ENCODE peak calls at places on chromosome 11, in five cellular contexts. Q, W, I, X and E are unnamed samples.

GRCh38 chr11:124788521-124788920 is 11.7 kb downstream of the MSANTD2 start:
- DNase-seq in W (peak), X (no peak), I (no peak), Q (peak), E (no peak)

GRCh38 chr11:27386176-27386575 is 23.2 kb upstream of the CCDC34 start:
- DNase-seq in W (peak), I (no peak), Q (peak), X (no peak), E (no peak)

GRCh38 chr11:99973993-99974392 is 713.1 kb upstream of the ARHGAP42 start:
- DNase-seq in I (no peak), Q (no peak), X (no peak), W (no peak), E (no peak)

GRCh38 chr11:134474942-134475341 is 62.9 kb upstream of the B3GAT1 start:
- DNase-seq in X (no peak), I (no peak), Q (no peak), W (no peak), E (no peak)

GRCh38 chr11:47327025-47327424 is 25.5 kb downstream of the MYBPC3 start:
- DNase-seq in X (no peak), I (no peak), Q (no peak), W (no peak), E (no peak)

GRCh38 chr11:116707250-116707649 is 65.5 kb downstream of the BUD13 start:
- DNase-seq in I (no peak), Q (no peak), X (no peak), W (no peak), E (no peak)

GRCh38 chr11:130178992-130179391 is 19.4 kb downstream of the ST14 start:
- DNase-seq in I (no peak), Q (no peak), W (no peak), X (no peak), E (no peak)

GRCh38 chr11:69939551-69940245 is 120.5 kb upstream of the FGF3 start:
- DNase-seq in I (no peak), W (no peak), Q (no peak), X (no peak), E (no peak)

GRCh38 chr11:95799531-95799930 is 9.2 kb downstream of the CEP57 start:
- DNase-seq in Q (peak), X (no peak), W (peak), I (no peak), E (no peak)

GRCh38 chr11:75240381-75241035 is at the start of gene TPBGL:
- DNase-seq in I (no peak), W (no peak), Q (peak), X (peak), E (no peak)

GRCh38 chr11:94938399-94939055 is 34.8 kb downstream of the CWC15 start:
- DNase-seq in I (no peak), W (peak), X (peak), Q (peak), E (peak)

DNA sequence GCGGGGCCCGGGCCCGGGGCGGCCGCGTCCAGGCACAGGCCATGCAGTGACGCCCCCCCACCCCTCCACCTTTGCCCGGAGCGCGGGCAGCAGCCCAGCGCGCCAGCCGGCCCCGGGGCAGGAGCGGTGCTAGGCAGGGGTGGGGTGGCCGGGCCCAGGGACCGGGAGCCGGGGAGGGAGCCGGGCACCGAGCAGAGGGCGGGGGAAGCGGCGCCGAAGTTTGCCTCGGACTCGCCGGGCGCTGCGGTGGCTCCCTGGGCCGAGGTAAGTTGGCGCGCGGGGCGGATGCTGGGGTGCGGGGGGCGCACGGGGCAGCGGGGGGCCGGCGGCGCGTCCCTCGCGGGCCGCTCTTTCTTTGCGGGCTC is 332 bp downstream of the TEAD1 start:
- DNase-seq in X (peak), W (no peak), I (peak), Q (no peak), E (no peak)
- H3K4me3 ChIP-seq in X (peak), W (peak), I (peak), Q (peak), E (peak)

GRCh38 chr11:65183201-65183891 is 1.6 kb downstream of the CAPN1 start:
- DNase-seq in I (no peak), W (no peak), X (no peak), Q (no peak), E (no peak)
- H3K4me3 ChIP-seq in I (peak), W (peak), X (peak), Q (peak), E (peak)

GRCh38 chr11:87358461-87358860 is 320.7 kb downstream of the TMEM135 start:
- DNase-seq in Q (no peak), W (no peak), I (peak), X (no peak), E (no peak)
- H3K4me3 ChIP-seq in Q (no peak), W (no peak), I (peak), X (no peak), E (no peak)

GRCh38 chr11:44301856-44302231 is 8.1 kb downstream of the ALX4 start:
- DNase-seq in Q (peak), X (peak), I (no peak), W (peak), E (no peak)

GRCh38 chr11:44305149-44305642 is 4.7 kb downstream of the ALX4 start:
- DNase-seq in I (no peak), X (peak), Q (no peak), W (no peak), E (no peak)

GRCh38 chr11:44300881-44301855 is 8.8 kb downstream of the ALX4 start:
- DNase-seq in W (peak), I (no peak), Q (no peak), X (peak), E (peak)

GRCh38 chr11:44304091-44305084 is 5.6 kb downstream of the ALX4 start:
- DNase-seq in I (no peak), W (no peak), Q (no peak), X (peak), E (no peak)

GRCh38 chr11:44303401-44303938 is 6.5 kb downstream of the ALX4 start:
- DNase-seq in X (no peak), W (no peak), Q (no peak), I (no peak), E (no peak)
- H3K4me3 ChIP-seq in X (no peak), W (no peak), Q (no peak), I (no peak), E (no peak)

DNA sequence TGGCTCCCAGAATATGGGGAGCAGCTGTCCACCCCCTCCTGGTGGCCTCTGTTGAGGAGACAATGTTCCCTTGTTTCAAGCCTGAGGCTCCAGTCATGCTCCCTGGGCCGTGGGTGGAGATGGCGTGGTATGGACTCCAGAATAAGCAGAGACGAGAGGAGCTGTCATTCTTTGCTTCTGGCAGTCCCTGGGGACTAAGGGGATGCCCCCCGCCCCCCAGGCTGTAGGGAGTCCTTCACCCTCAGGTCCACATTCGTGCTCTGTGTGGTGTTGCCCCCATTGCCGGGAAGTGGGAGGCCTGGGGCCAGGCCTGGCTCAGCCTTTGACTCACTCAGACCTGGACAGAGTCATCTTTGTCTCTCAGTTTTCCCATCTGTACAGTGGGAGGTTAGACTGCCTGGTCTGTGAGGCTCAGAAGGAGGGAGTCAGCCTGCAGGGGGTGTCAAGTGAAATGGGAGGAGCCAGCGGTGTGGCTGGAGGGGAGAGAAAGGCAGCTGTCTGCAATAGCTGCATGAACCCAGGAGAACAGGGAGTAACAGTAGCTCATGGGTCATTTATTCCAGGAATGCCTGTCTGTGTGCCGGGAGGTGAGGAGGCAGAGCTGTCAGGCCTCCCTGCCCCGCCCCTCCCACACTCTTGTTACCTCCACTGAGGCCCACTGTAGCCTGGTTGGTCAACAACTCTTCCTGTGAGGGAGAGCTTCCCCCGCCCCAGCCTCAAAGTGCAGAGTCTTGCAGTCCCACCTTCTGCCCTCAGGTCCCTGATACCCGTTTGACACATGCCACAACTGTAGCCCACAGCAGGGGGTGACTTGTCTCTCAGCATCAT is 6.3 kb downstream of the ARHGEF17 start:
- DNase-seq in X (peak), I (peak), Q (peak), W (peak), E (no peak)
- H3K4me3 ChIP-seq in X (peak), I (no peak), Q (peak), W (peak), E (no peak)

GRCh38 chr11:43360361-43361032 is 1.8 kb downstream of the TTC17 start:
- DNase-seq in Q (peak), X (peak), I (peak), W (peak), E (no peak)
- H3K4me3 ChIP-seq in Q (peak), X (peak), I (peak), W (peak), E (no peak)

DNA sequence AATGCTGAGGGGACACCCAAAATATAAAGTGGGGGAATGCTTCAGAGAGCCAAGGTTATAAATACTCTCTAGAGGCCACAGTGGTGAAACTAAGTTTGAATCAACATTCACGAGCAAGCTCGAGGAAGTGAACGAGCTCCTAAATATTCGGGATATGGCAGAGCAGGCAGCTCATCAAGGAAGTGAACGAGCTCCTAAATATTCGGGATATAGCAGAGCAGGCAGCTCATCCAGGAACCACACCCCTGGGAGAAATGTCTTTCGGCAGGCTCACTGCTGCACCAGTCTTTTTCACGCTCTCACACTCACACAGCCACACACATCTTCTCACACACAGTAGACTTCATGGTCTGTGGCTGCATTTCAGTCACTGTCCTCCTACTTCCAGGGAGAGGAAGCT is 787.5 kb downstream of the OPCML start:
- DNase-seq in I (no peak), X (peak), W (peak), Q (peak), E (no peak)
- H3K4me3 ChIP-seq in I (no peak), X (no peak), W (no peak), Q (no peak), E (no peak)

GRCh38 chr11:125886997-125887372 is 483 bp upstream of the HYLS1 start:
- DNase-seq in Q (peak), W (peak), X (no peak), I (peak), E (no peak)
- H3K4me3 ChIP-seq in Q (peak), W (peak), X (peak), I (peak), E (peak)

GRCh38 chr11:128716231-128716630 is 22.4 kb downstream of the FLI1 start:
- DNase-seq in W (no peak), Q (no peak), I (no peak), X (no peak), E (no peak)
- H3K4me3 ChIP-seq in W (no peak), Q (no peak), I (peak), X (no peak), E (no peak)